ENCODE peak calls at places on chromosomes 5 and 9, in ten cellular contexts. U is activated CD8-positive, alpha-beta memory T cell treated with anti-CD3 and anti-CD28 coated beads, Interleukin-2, amount 50 U/mL, for 48 hours; O is fibroblast of the conjunctiva; Y is activated CD4-positive, alpha-beta T cell treated with anti-CD3 and anti-CD28 coated beads for 24 hours; P is NCI-H1417; G is ovary; C is fibroblast of lung; Z is ecto neural progenitor cell; M is stimulated activated CD4-positive, alpha-beta T cell treated with anti-CD3 and anti-CD28 coated beads, Interleukin-4, amount 100 ng/mL, for 4 hours; W is hippocampal formation. F is an unnamed sample.

GRCh38 chr5:111584651-111585050 is 72.3 kb upstream of the STARD4 start:
- DNase-seq in M (no peak), W (no peak), Z (no peak), G (no peak), U (no peak), P (no peak), C (peak), O (no peak), Y (no peak), F (peak)

GRCh38 chr5:50968296-50969206 is 302.1 kb downstream of the PARP8 start:
- DNase-seq in Z (peak), M (no peak), O (no peak), G (no peak), Y (no peak), C (no peak), U (no peak), P (peak), W (no peak), F (no peak)

GRCh38 chr5:170628028-170628427 is 124.2 kb downstream of the KCNIP1 start:
- DNase-seq in M (no peak), P (no peak), U (no peak), W (no peak), Y (no peak), G (no peak), Z (no peak), O (no peak), C (no peak), F (no peak)

GRCh38 chr5:137142371-137143243 is 356.5 kb downstream of the SPOCK1 start:
- DNase-seq in M (no peak), U (no peak), Y (no peak), O (peak), C (peak), G (no peak), W (no peak), P (no peak), Z (no peak), F (no peak)

GRCh38 chr5:76332620-76333170 is 70.4 kb upstream of the IQGAP2 start:
- DNase-seq in M (no peak), O (no peak), P (no peak), W (no peak), Y (no peak), G (no peak), U (no peak), Z (no peak), C (no peak), F (no peak)

GRCh38 chr5:9716838-9717281 is 86.7 kb upstream of the TAS2R1 start:
- DNase-seq in O (no peak), M (no peak), G (no peak), Z (no peak), P (no peak), W (peak), U (no peak), Y (no peak), C (peak), F (peak)

GRCh38 chr9:131986576-131986975 is 93.1 kb downstream of the MED27 start:
- DNase-seq in Y (no peak), O (no peak), C (no peak), U (no peak), G (no peak), Z (no peak), M (no peak), P (peak), W (no peak), F (no peak)

GRCh38 chr5:36689225-36689624 is 82.8 kb downstream of the SLC1A3 start:
- DNase-seq in G (no peak), Z (no peak), C (no peak), M (no peak), O (no peak), W (peak), Y (no peak), P (no peak), U (no peak), F (peak)

GRCh38 chr5:10536511-10536910 is 27.4 kb upstream of the ANKRD33B start:
- DNase-seq in C (no peak), P (no peak), Y (no peak), G (no peak), W (no peak), Z (no peak), M (no peak), U (no peak), O (no peak), F (no peak)

GRCh38 chr9:4929917-4930316 is 55.2 kb upstream of the JAK2 start:
- DNase-seq in Z (no peak), M (no peak), O (no peak), G (no peak), P (no peak), W (no peak), Y (no peak), U (no peak), C (no peak), F (no peak)

GRCh38 chr5:119596046-119596445 is 33.3 kb upstream of the FAM170A start:
- DNase-seq in G (no peak), U (no peak), W (peak), O (no peak), Z (no peak), Y (no peak), C (no peak), M (no peak), P (no peak), F (no peak)

GRCh38 chr5:77991084-77991483 is 214.9 kb upstream of the TBCA start:
- DNase-seq in Z (no peak), O (no peak), Y (no peak), W (no peak), M (no peak), P (no peak), G (no peak), C (no peak), U (no peak), F (no peak)

GRCh38 chr9:108636023-108636422 is 219.8 kb downstream of the ACTL7B start:
- DNase-seq in P (no peak), U (no peak), C (no peak), M (no peak), Y (no peak), Z (no peak), G (no peak), O (no peak), W (no peak), F (peak)

GRCh38 chr5:154397652-154398406 is 48.0 kb upstream of the SAP30L start:
- DNase-seq in O (no peak), P (peak), M (no peak), Y (no peak), Z (no peak), C (no peak), W (no peak), G (no peak), U (no peak), F (no peak)

GRCh38 chr9:72271617-72272478 is 93.2 kb downstream of the ZFAND5 start:
- DNase-seq in M (peak), W (peak), P (peak), G (peak), Z (peak), O (peak), C (peak), Y (peak), U (peak), F (peak)

GRCh38 chr9:26508897-26509296 is 383.7 kb downstream of the CAAP1 start:
- DNase-seq in M (no peak), W (no peak), O (no peak), Z (no peak), P (no peak), C (no peak), U (no peak), Y (no peak), G (no peak), F (no peak)

GRCh38 chr5:132065951-132066701 is 5.7 kb downstream of the IL3 start:
- DNase-seq in C (no peak), P (no peak), W (no peak), O (no peak), Z (no peak), G (no peak), U (peak), Y (no peak), M (no peak), F (no peak)

GRCh38 chr5:72649449-72649848 is 142.2 kb upstream of the ZNF366 start:
- DNase-seq in W (no peak), M (no peak), U (no peak), P (no peak), G (no peak), C (no peak), Y (no peak), O (no peak), Z (no peak), F (peak)

GRCh38 chr9:36665921-36666429 is 93.3 kb downstream of the MELK start:
- DNase-seq in U (no peak), C (no peak), O (no peak), G (no peak), W (no peak), P (no peak), Z (no peak), M (no peak), Y (no peak), F (peak)

GRCh38 chr5:124634228-124634819 is 112.1 kb downstream of the ZNF608 start:
- DNase-seq in W (peak), M (no peak), Y (no peak), G (no peak), U (no peak), C (peak), O (no peak), Z (no peak), P (no peak), F (no peak)

GRCh38 chr9:77756449-77756848 is 108.3 kb upstream of the GNA14 start:
- DNase-seq in Z (no peak), M (no peak), O (no peak), P (no peak), C (no peak), U (no peak), Y (no peak), G (no peak), W (no peak), F (no peak)

GRCh38 chr5:159048298-159048697 is 51.4 kb downstream of the EBF1 start:
- DNase-seq in M (no peak), Y (no peak), Z (no peak), C (no peak), O (no peak), G (no peak), U (no peak), W (no peak), P (no peak), F (no peak)

F was measured in MV-4-11.